ENCODE peak calls at places on chromosomes 12 and 14, in four cellular contexts. One of them, this sample, is unnamed.

GRCh38 chr14:95511687-95512086 is 4.8 kb downstream of the SYNE3 start:
- DNase-seq in H1: no peak
- DNase-seq in K562: no peak
- DNase-seq in GM12878: no peak
- DNase-seq in this sample: no peak

GRCh38 chr12:69703146-69703642 is 4.1 kb upstream of the BEST3 start:
- DNase-seq in K562: no peak
- DNase-seq in H1: no peak
- DNase-seq in GM12878: no peak
- DNase-seq in this sample: no peak

GRCh38 chr12:91896725-91897515 is 248.7 kb downstream of the BTG1 start:
- DNase-seq in K562: no peak
- DNase-seq in H1: no peak
- DNase-seq in GM12878: no peak
- DNase-seq in this sample: no peak

GRCh38 chr12:85301054-85301453 is 21.0 kb downstream of the ALX1 start:
- DNase-seq in K562: no peak
- DNase-seq in H1: no peak
- DNase-seq in GM12878: no peak
- DNase-seq in this sample: no peak

GRCh38 chr12:104578453-104578852 is 121.7 kb downstream of the CHST11 start:
- DNase-seq in H1: no peak
- DNase-seq in GM12878: no peak
- DNase-seq in K562: peak; percentile 46
- DNase-seq in this sample: no peak

GRCh38 chr12:19945559-19946485 is 422.5 kb upstream of the PDE3A start:
- DNase-seq in GM12878: no peak
- DNase-seq in H1: no peak
- DNase-seq in K562: no peak
- DNase-seq in this sample: no peak

GRCh38 chr12:70722584-70723343 is 85.5 kb upstream of the PTPRB start:
- DNase-seq in GM12878: no peak
- DNase-seq in H1: no peak
- DNase-seq in K562: no peak
- DNase-seq in this sample: no peak

GRCh38 chr14:22630066-22630465 is 14.1 kb downstream of the OR6J1 start:
- DNase-seq in GM12878: no peak
- DNase-seq in K562: no peak
- DNase-seq in H1: no peak
- DNase-seq in this sample: no peak

GRCh38 chr14:64713677-64714076 is 9.5 kb downstream of the PLEKHG3 start:
- DNase-seq in K562: no peak
- DNase-seq in H1: no peak
- DNase-seq in GM12878: no peak
- DNase-seq in this sample: no peak

GRCh38 chr14:61385002-61385685 is 63.8 kb downstream of the PRKCH start:
- DNase-seq in K562: no peak
- DNase-seq in GM12878: no peak
- DNase-seq in H1: no peak
- DNase-seq in this sample: no peak

GRCh38 chr12:67671419-67671818 is 22.9 kb downstream of the DYRK2 start:
- DNase-seq in H1: no peak
- DNase-seq in GM12878: no peak
- DNase-seq in K562: no peak
- DNase-seq in this sample: no peak

GRCh38 chr12:66164349-66164821 is 5.4 kb downstream of the TMBIM4 start:
- DNase-seq in H1: no peak
- DNase-seq in GM12878: no peak
- DNase-seq in K562: peak; percentile 28
- DNase-seq in this sample: no peak

GRCh38 chr14:99418217-99418616 is 62.4 kb downstream of the SETD3 start:
- DNase-seq in GM12878: no peak
- DNase-seq in K562: no peak
- DNase-seq in H1: no peak
- DNase-seq in this sample: no peak

GRCh38 chr14:70567791-70568190 is 32.7 kb downstream of the MED6 start:
- DNase-seq in H1: peak; percentile 7
- DNase-seq in K562: peak; percentile 4
- DNase-seq in GM12878: no peak
- DNase-seq in this sample: peak; percentile 64

GRCh38 chr12:51047655-51048540 is at the start of gene LETMD1:
- DNase-seq in GM12878: peak; percentile 98
- DNase-seq in H1: peak; percentile 82
- DNase-seq in K562: peak; percentile 95
- DNase-seq in this sample: peak; percentile 98

GRCh38 chr12:51049525-51049924 is 1.4 kb downstream of the LETMD1 start:
- DNase-seq in H1: no peak
- DNase-seq in K562: no peak
- DNase-seq in GM12878: no peak
- DNase-seq in this sample: no peak

GRCh38 chr12:51051787-51052186 is 3.7 kb downstream of the LETMD1 start:
- DNase-seq in GM12878: no peak
- DNase-seq in H1: no peak
- DNase-seq in K562: no peak
- DNase-seq in this sample: no peak

GRCh38 chr12:51048601-51049369 is 658 bp downstream of the LETMD1 start:
- DNase-seq in H1: no peak
- DNase-seq in GM12878: no peak
- DNase-seq in K562: no peak
- DNase-seq in this sample: no peak
- TF ChIP-seq ATF2 in H1: no peak
- TF ChIP-seq ATF2 in GM12878: no peak
- TF ChIP-seq ATF2 in K562: no peak
- TF ChIP-seq ATF2 in this sample: no peak

DNA sequence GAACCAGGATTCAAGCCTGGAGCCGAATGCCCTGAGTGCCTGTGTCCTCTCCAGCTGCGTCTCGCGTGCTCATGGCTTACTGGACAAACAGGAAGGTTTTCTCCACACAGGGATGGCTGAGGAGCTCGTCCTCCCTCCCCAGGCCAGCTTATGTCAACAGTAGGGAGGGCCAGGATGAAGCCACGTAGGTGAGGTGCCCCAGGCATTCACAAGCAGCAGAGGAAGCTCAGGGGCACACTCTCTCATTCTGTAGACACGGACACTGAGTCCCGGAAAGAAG is 49.3 kb downstream of the TRPV4 start:
- DNase-seq in GM12878: no peak
- DNase-seq in K562: no peak
- DNase-seq in H1: no peak
- DNase-seq in this sample: no peak
- H3K9ac ChIP-seq in GM12878: no peak overlapping the region
- H3K9ac ChIP-seq in K562: no peak overlapping the region
- H3K9ac ChIP-seq in H1: no peak overlapping the region
- H3K9ac ChIP-seq in this sample: no peak overlapping the region

DNA sequence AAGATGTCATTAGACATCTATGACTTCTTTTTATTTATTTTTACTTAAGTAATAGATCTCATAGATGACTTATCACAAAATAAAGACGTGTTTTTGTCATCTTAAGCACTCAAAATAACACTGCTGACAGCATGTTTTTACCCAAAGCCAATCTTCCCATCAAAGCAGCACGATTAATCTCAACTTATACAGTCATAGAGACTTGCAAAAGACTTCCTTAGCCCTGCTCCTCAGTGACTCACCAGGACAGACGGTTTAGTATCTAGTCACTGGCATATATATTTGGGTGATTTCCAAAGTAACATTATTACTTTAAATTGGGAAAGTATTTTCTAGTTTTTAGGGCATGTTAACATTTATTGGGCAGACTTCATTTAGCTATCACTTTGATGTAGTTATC is 3.8 kb downstream of the TMEM52B start:
- DNase-seq in K562: no peak
- DNase-seq in GM12878: no peak
- DNase-seq in H1: no peak
- DNase-seq in this sample: no peak
- TF ChIP-seq RAD21 in K562: no peak
- TF ChIP-seq RAD21 in GM12878: no peak
- TF ChIP-seq RAD21 in H1: no peak
- TF ChIP-seq RAD21 in this sample: no peak

GRCh38 chr14:105059917-105060565 is 5.2 kb downstream of the GPR132 start:
- DNase-seq in GM12878: no peak
- DNase-seq in K562: no peak
- DNase-seq in H1: no peak
- DNase-seq in this sample: no peak

GRCh38 chr14:105063041-105063440 is 2.2 kb downstream of the GPR132 start:
- DNase-seq in GM12878: no peak
- DNase-seq in H1: no peak
- DNase-seq in K562: no peak
- DNase-seq in this sample: no peak

GRCh38 chr14:105062048-105062433 is 3.2 kb downstream of the GPR132 start:
- DNase-seq in H1: no peak
- DNase-seq in GM12878: no peak
- DNase-seq in K562: no peak
- DNase-seq in this sample: no peak

GRCh38 chr14:105060751-105061427 is 4.3 kb downstream of the GPR132 start:
- DNase-seq in H1: no peak
- DNase-seq in K562: no peak
- DNase-seq in GM12878: no peak
- DNase-seq in this sample: no peak

GRCh38 chr14:105061428-105062047 is 3.7 kb downstream of the GPR132 start:
- DNase-seq in GM12878: no peak
- DNase-seq in H1: no peak
- DNase-seq in K562: no peak
- DNase-seq in this sample: no peak
- TF ChIP-seq ATF2 in GM12878: no peak
- TF ChIP-seq ATF2 in H1: no peak
- TF ChIP-seq ATF2 in K562: no peak
- TF ChIP-seq ATF2 in this sample: no peak

DNA sequence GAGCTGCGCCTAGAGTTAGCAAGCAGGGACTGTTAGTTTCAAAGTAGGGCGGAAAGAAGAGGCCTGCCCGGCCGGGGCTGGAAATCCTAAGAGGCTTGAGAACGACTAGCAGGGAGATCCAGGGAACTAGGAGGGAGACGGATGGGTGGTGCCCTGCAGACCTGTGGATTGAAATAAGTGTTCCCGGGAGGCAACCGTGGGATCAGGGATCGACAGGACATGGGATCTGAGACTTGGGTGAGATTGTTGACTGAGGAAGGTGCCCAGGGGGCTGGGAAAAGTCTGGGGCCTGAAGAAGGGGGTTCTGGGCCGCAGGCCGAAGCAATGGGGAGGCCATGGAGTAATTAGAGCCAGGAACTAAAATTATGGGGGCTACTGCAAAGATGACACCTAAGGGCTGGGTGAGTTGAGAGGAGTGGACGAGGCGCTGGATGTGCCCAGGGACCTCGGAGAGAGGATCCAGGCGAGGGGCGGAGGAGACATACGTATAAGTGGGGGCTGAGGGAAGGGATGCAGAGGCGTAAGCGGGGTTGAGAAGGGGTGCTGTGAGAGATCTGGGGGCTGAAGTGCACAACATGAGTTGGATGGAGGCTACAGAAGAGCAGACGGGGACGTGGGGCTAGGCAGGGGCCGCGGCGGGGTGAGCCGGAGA is 630 bp downstream of the LTA4H start:
- DNase-seq in GM12878: no peak
- DNase-seq in H1: no peak
- DNase-seq in K562: peak; percentile 25
- DNase-seq in this sample: peak; percentile 22
- H3K9ac ChIP-seq in GM12878: peak overlapping the region; percentile 70
- H3K9ac ChIP-seq in H1: peak overlapping the region; percentile 73
- H3K9ac ChIP-seq in K562: peak overlapping the region; percentile 66
- H3K9ac ChIP-seq in this sample: peak overlapping the region; percentile 74

GRCh38 chr12:106248849-106249371 is 1.1 kb upstream of the CKAP4 start:
- DNase-seq in K562: no peak
- DNase-seq in H1: no peak
- DNase-seq in GM12878: no peak
- DNase-seq in this sample: no peak
- TF ChIP-seq RAD21 in K562: no peak
- TF ChIP-seq RAD21 in H1: no peak
- TF ChIP-seq RAD21 in GM12878: no peak
- TF ChIP-seq RAD21 in this sample: no peak

DNA sequence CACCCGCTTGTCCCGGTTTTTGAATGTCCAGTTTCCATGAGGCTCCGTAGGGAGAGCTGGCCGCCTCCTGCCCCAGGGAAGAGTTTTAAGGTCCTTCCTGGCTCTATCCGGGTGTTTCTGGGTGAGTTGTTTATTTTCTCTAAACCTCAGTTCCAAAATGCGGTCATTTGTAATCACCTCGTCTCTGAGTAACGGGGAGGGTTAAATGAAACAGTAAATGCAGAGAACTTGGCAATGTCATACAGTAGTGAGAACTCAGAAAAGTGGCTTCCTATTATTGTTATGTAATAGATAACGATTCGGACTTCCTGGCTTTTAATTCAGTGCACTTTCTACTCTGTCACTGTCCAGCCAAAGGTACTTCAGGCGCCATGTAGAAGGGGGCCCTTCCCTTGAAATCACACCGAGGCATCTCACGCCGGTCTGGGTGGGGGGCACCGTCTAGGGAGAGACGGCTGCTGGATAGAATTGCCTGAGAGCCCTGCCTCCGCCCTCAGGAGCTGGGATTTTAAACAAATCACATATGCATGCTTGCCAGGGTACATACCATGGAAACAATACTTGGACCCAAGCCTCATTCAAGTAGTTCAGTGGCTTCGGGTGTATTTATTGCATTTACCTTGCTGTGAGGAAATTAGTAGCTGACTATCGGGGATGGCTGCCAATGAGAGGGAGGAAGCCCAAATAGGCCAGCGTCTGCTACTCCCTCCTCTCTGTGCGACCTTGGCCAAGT is 26.4 kb downstream of the NOS1 start:
- DNase-seq in H1: no peak
- DNase-seq in K562: no peak
- DNase-seq in GM12878: no peak
- DNase-seq in this sample: no peak
- TF ChIP-seq ATF2 in H1: no peak
- TF ChIP-seq ATF2 in K562: no peak
- TF ChIP-seq ATF2 in GM12878: no peak
- TF ChIP-seq ATF2 in this sample: no peak

GRCh38 chr12:55979069-55979468 is 5.2 kb downstream of the RAB5B start:
- DNase-seq in K562: no peak
- DNase-seq in H1: no peak
- DNase-seq in GM12878: no peak
- DNase-seq in this sample: no peak

GRCh38 chr12:55983229-55983849 is 9.5 kb downstream of the RAB5B start:
- DNase-seq in K562: no peak
- DNase-seq in GM12878: no peak
- DNase-seq in H1: no peak
- DNase-seq in this sample: no peak

GRCh38 chr12:55978393-55978792 is 4.5 kb downstream of the RAB5B start:
- DNase-seq in GM12878: no peak
- DNase-seq in H1: no peak
- DNase-seq in K562: no peak
- DNase-seq in this sample: no peak

DNA sequence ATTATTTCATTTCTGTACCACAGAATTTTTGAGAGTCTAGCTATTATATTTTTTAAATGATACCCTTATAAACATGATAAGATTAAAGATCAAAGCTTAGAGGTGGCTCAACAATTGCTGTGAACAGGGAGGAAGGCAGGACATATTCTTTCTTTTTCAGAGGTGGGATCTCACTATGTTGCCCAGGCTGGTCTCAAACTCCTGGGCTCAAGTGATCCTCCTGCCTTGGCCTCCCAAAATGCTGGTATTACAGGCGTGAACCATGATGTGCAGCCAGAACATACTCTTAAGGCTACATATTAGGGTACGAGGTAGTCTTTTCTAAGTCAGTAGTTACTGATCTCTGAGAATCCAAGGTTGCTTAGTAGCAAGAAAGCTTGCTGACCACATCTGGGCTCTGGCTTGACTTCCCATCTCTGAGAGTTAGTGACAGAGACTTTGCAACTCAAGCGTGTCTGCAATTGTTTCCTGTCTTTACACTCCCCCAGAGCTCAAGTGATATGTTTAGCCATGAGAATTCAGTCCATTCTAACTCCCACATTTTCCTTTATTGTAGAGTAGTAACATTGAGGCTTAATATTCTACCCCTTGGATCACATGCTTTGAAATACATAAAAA is 8.6 kb downstream of the RAB5B start:
- DNase-seq in K562: no peak
- DNase-seq in GM12878: peak; percentile 60
- DNase-seq in H1: no peak
- DNase-seq in this sample: no peak
- H3K9ac ChIP-seq in K562: no peak overlapping the region
- H3K9ac ChIP-seq in GM12878: no peak overlapping the region
- H3K9ac ChIP-seq in H1: no peak overlapping the region
- H3K9ac ChIP-seq in this sample: no peak overlapping the region

This sample was measured in HepG2.